ENCODE peak calls at places on chromosomes 3 and 15, in eight cellular contexts. H is HCT116, C is H1, R is transverse colon, K is prostate gland, E is K562, T is suprapubic skin, A is breast epithelium. L is an unnamed sample. For H3K4me1, the result is how much of the 10 kb centered on the place peaks cover.

GRCh38 chr3:110026421-110026820 is 689.1 kb upstream of the DPPA4 start:
- DNase-seq in H (no peak), C (no peak), R (no peak), K (no peak), E (no peak), T (no peak), A (no peak), L (no peak)

GRCh38 chr15:58498821-58499580 is 67.2 kb downstream of the LIPC start:
- DNase-seq in H (no peak), C (no peak), R (no peak), K (no peak), E (no peak), T (peak), A (no peak), L (no peak)

GRCh38 chr15:52103217-52104207 is 9.1 kb downstream of the BCL2L10 start:
- DNase-seq in H (peak), C (no peak), R (peak), K (no peak), E (no peak), T (peak), A (no peak), L (no peak)

GRCh38 chr3:39920271-39920670 is 110.9 kb downstream of the MYRIP start:
- DNase-seq in H (no peak), C (no peak), R (no peak), K (no peak), E (no peak), T (no peak), A (no peak), L (no peak)

GRCh38 chr15:25715536-25716413 is 147.4 kb downstream of the ATP10A start:
- DNase-seq in H (no peak), C (no peak), R (no peak), K (no peak), E (no peak), T (no peak), A (no peak), L (peak)

GRCh38 chr3:11567516-11568467 is 75.9 kb downstream of the VGLL4 start:
- DNase-seq in H (peak), C (no peak), R (no peak), K (no peak), E (no peak), T (peak), A (no peak), L (no peak)

GRCh38 chr15:64746356-64746755 is 29.0 kb downstream of the RBPMS2 start:
- DNase-seq in H (no peak), C (no peak), R (no peak), K (no peak), E (no peak), T (no peak), A (no peak), L (no peak)

GRCh38 chr15:57061696-57062095 is 143.3 kb downstream of the TCF12 start:
- DNase-seq in H (no peak), C (no peak), R (no peak), K (no peak), E (no peak), T (no peak), A (no peak), L (no peak)

DNA sequence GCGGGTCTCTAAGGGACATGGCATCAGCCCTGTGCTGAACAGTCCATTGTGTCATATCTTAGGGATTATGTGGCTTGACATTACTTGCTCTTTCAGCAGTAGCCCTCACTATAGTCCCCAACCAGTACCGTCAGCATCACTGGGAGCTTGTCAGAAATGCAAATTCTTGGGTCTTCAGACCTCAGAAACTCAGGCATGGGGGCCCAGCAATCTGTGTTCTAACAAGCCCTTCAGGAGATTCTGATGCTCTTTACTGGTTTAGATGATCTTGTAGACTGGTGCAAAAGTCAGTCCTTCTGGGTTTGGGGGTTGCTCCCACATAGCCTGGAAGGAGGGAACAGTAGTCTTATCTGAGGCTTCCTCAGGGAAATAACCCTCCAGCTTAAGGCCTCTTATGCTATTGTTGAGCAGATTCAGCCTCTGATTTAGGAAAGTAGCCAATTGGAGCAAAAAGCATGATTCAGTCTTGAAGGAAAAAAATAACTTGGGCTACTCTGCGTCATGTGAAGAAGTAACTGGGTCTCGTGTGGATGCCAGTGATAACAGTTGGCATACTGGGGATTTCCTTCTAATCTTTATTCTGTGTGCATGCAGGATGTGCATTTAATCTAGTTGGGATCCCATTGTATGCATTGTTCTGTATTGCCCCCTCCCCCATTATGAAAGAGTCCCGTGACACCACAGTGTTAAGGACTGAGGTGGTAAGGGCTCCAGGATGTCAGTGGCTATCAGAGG is 38.9 kb upstream of the TRAK1 start:
- DNase-seq in H (no peak), C (no peak), R (no peak), K (no peak), E (no peak), T (no peak), A (no peak), L (no peak)
- H3K27ac ChIP-seq in H (no peak), C (no peak), R (peak), K (no peak), E (no peak), T (peak), A (peak), L (peak)

GRCh38 chr15:32952901-32953889 is 235.4 kb downstream of the GREM1 start:
- DNase-seq in H (no peak), C (no peak), R (no peak), K (no peak), E (no peak), T (no peak), A (no peak), L (no peak)
- TF ChIP-seq POLR2AphosphoS5 in H (no peak), C (no peak), R (no peak), K (no peak), E (no peak), T (no peak), A (no peak), L (no peak)

GRCh38 chr3:58022490-58022889 is 14.3 kb downstream of the FLNB start:
- DNase-seq in H (no peak), C (no peak), R (no peak), K (no peak), E (no peak), T (no peak), A (no peak), L (no peak)
- H3K4me1 ChIP-seq in H (under half), C (under half), R (half or more), K (half or more), E (under half), T (half or more), A (under half), L (under half)

GRCh38 chr3:195097331-195098255 is 173.4 kb downstream of the XXYLT1 start:
- DNase-seq in H (no peak), C (no peak), R (no peak), K (no peak), E (no peak), T (peak), A (no peak), L (peak)

GRCh38 chr3:195101927-195102608 is 168.9 kb downstream of the XXYLT1 start:
- DNase-seq in H (no peak), C (no peak), R (no peak), K (no peak), E (no peak), T (peak), A (no peak), L (peak)

GRCh38 chr3:195100903-195101591 is 169.9 kb downstream of the XXYLT1 start:
- DNase-seq in H (no peak), C (no peak), R (peak), K (peak), E (no peak), T (peak), A (no peak), L (peak)

GRCh38 chr3:195098741-195099525 is 172.0 kb downstream of the XXYLT1 start:
- DNase-seq in H (no peak), C (no peak), R (no peak), K (peak), E (no peak), T (peak), A (no peak), L (peak)

GRCh38 chr3:195099976-195100755 is 170.8 kb downstream of the XXYLT1 start:
- DNase-seq in H (no peak), C (no peak), R (no peak), K (no peak), E (no peak), T (peak), A (no peak), L (peak)
- H3K27ac ChIP-seq in H (no peak), C (no peak), R (no peak), K (no peak), E (no peak), T (no peak), A (no peak), L (peak)

GRCh38 chr3:149180057-149180573 is 41.5 kb downstream of the CP start:
- DNase-seq in H (peak), C (no peak), R (peak), K (peak), E (peak), T (peak), A (peak), L (no peak)
- TF ChIP-seq POLR2AphosphoS5 in H (peak), C (no peak), R (peak), K (peak), E (peak), T (peak), A (peak), L (no peak)

GRCh38 chr3:127731546-127731945 is 58.8 kb downstream of the ABTB1 start:
- DNase-seq in H (no peak), C (no peak), R (no peak), K (no peak), E (no peak), T (no peak), A (no peak), L (peak)
- H3K4me1 ChIP-seq in H (under half), C (under half), R (half or more), K (under half), E (under half), T (under half), A (under half), L (half or more)

GRCh38 chr15:101194246-101195138 is 57.4 kb downstream of the CHSY1 start:
- DNase-seq in H (no peak), C (no peak), R (no peak), K (no peak), E (no peak), T (no peak), A (no peak), L (no peak)
- H3K27ac ChIP-seq in H (no peak), C (no peak), R (peak), K (peak), E (no peak), T (peak), A (peak), L (peak)

GRCh38 chr3:150410311-150411105 is 2.4 kb downstream of the TSC22D2 start:
- DNase-seq in H (no peak), C (no peak), R (peak), K (peak), E (no peak), T (peak), A (peak), L (peak)

GRCh38 chr3:150411971-150412370 is 3.9 kb downstream of the TSC22D2 start:
- DNase-seq in H (no peak), C (no peak), R (no peak), K (no peak), E (no peak), T (no peak), A (no peak), L (no peak)

GRCh38 chr3:150414273-150414672 is 6.2 kb downstream of the TSC22D2 start:
- DNase-seq in H (no peak), C (no peak), R (no peak), K (no peak), E (peak), T (no peak), A (no peak), L (no peak)

GRCh38 chr3:150411106-150411460 is 3.0 kb downstream of the TSC22D2 start:
- DNase-seq in H (no peak), C (no peak), R (no peak), K (no peak), E (no peak), T (no peak), A (no peak), L (no peak)

GRCh38 chr3:150412599-150413069 is 4.5 kb downstream of the TSC22D2 start:
- DNase-seq in H (no peak), C (no peak), R (no peak), K (peak), E (peak), T (no peak), A (no peak), L (no peak)
- TF ChIP-seq POLR2AphosphoS5 in H (no peak), C (no peak), R (no peak), K (no peak), E (no peak), T (no peak), A (no peak), L (no peak)

GRCh38 chr3:172057059-172057458 is 17.7 kb downstream of the FNDC3B start:
- DNase-seq in H (no peak), C (no peak), R (no peak), K (no peak), E (no peak), T (no peak), A (no peak), L (no peak)
- H3K4me1 ChIP-seq in H (under half), C (under half), R (half or more), K (under half), E (under half), T (under half), A (under half), L (under half)